ENCODE peak calls at places on chromosome 2, in eight cellular contexts. H, F, M, R, W, D, S and X are unnamed samples.

GRCh38 chr2:237291138-237291792 is 122.7 kb downstream of the COL6A3 start:
- DNase-seq in H (no peak), F (peak), M (peak), R (peak), W (peak), D (peak), S (peak), X (peak)

GRCh38 chr2:10498525-10499274 is 50.6 kb upstream of the ODC1 start:
- DNase-seq in H (no peak), F (no peak), M (no peak), R (no peak), W (no peak), D (no peak), S (no peak), X (no peak)

GRCh38 chr2:27606611-27607010 is 22.2 kb downstream of the CCDC121 start:
- DNase-seq in H (no peak), F (no peak), M (peak), R (no peak), W (peak), D (no peak), S (peak), X (no peak)

GRCh38 chr2:49903471-49903870 is 749.2 kb upstream of the FSHR start:
- DNase-seq in H (no peak), F (no peak), M (no peak), R (no peak), W (no peak), D (no peak), S (no peak), X (no peak)

GRCh38 chr2:159828736-159829135 is 30.7 kb upstream of the CD302 start:
- DNase-seq in H (no peak), F (no peak), M (peak), R (no peak), W (no peak), D (no peak), S (no peak), X (no peak)

GRCh38 chr2:119011162-119011909 is 69.3 kb downstream of the MARCO start:
- DNase-seq in H (no peak), F (peak), M (peak), R (peak), W (peak), D (peak), S (peak), X (peak)

GRCh38 chr2:220966636-220967035 is 605.5 kb downstream of the EPHA4 start:
- DNase-seq in H (no peak), F (no peak), M (peak), R (no peak), W (peak), D (peak), S (peak), X (no peak)

GRCh38 chr2:38712413-38712812 is 38.7 kb downstream of the SRSF7 start:
- DNase-seq in H (no peak), F (no peak), M (no peak), R (no peak), W (no peak), D (no peak), S (no peak), X (no peak)